ENCODE peak calls at places on chromosomes 7 and 10, in four cellular contexts. P, Z, F and Q are unnamed samples.

GRCh38 chr10:35542303-35542702 is 62.8 kb upstream of the GJD4 start:
- DNase-seq in P (no peak), Z (no peak), F (no peak), Q (no peak)

GRCh38 chr7:134184767-134185166 is 57.6 kb downstream of the LRGUK start:
- DNase-seq in F (peak; percentile 20), P (no peak), Z (no peak), Q (no peak)

GRCh38 chr7:117669818-117670217 is 190.0 kb downstream of the CFTR start:
- DNase-seq in Z (peak; percentile 24), F (no peak), P (no peak), Q (no peak)

GRCh38 chr10:50545846-50546245 is 77.9 kb downstream of the SGMS1 start:
- DNase-seq in P (no peak), F (no peak), Z (peak; percentile 48), Q (no peak)

GRCh38 chr10:79417266-79417665 is 28.2 kb downstream of the ZCCHC24 start:
- DNase-seq in P (no peak), Z (no peak), F (no peak), Q (no peak)

GRCh38 chr7:137475966-137476365 is 132.4 kb upstream of the PTN start:
- DNase-seq in F (no peak), Z (no peak), P (no peak), Q (no peak)

GRCh38 chr7:129381710-129382484 is 52.3 kb upstream of the STRIP2 start:
- DNase-seq in P (no peak), Z (no peak), F (no peak), Q (no peak)

GRCh38 chr10:88466786-88467185 is 116.3 kb downstream of the RNLS start:
- DNase-seq in Z (no peak), P (no peak), F (no peak), Q (no peak)

GRCh38 chr7:155868955-155869783 is 56.9 kb upstream of the SHH start:
- DNase-seq in P (no peak), F (no peak), Z (no peak), Q (no peak)

GRCh38 chr10:33248638-33249037 is 85.8 kb downstream of the NRP1 start:
- DNase-seq in P (no peak), F (peak; percentile 86), Z (peak; percentile 75), Q (no peak)

GRCh38 chr7:29878081-29878688 is 71.9 kb downstream of the WIPF3 start:
- DNase-seq in F (peak; percentile 68), P (no peak), Z (peak; percentile 55), Q (no peak)

GRCh38 chr10:64196638-64197315 is 675.6 kb downstream of the REEP3 start:
- DNase-seq in Z (no peak), F (no peak), P (no peak), Q (no peak)

GRCh38 chr10:26879744-26880143 is 19.0 kb upstream of the ABI1 start:
- DNase-seq in F (no peak), Z (no peak), P (no peak), Q (no peak)

GRCh38 chr10:50228672-50229071 is 22.6 kb downstream of the ASAH2 start:
- DNase-seq in F (no peak), P (no peak), Z (no peak), Q (no peak)

GRCh38 chr7:82594665-82595064 is 151.1 kb upstream of the CACNA2D1 start:
- DNase-seq in P (no peak), Z (no peak), F (no peak), Q (no peak)

GRCh38 chr7:50335795-50336754 is 31.6 kb downstream of the IKZF1 start:
- DNase-seq in F (no peak), P (no peak), Z (no peak), Q (no peak)

GRCh38 chr7:23618241-23618640 is 21.1 kb downstream of the CCDC126 start:
- DNase-seq in F (no peak), Z (no peak), P (no peak), Q (no peak)

GRCh38 chr7:108570146-108570755 is 577 bp downstream of the DNAJB9 start:
- DNase-seq in F (peak; percentile 42), P (peak; percentile 20), Z (peak; percentile 50), Q (peak; percentile 39)

GRCh38 chr10:77371848-77372247 is 265.8 kb downstream of the KCNMA1 start:
- DNase-seq in Z (no peak), P (no peak), F (no peak), Q (no peak)

GRCh38 chr10:106897631-106898161 is 266.8 kb downstream of the SORCS1 start:
- DNase-seq in P (no peak), Z (no peak), F (no peak), Q (no peak)

DNA sequence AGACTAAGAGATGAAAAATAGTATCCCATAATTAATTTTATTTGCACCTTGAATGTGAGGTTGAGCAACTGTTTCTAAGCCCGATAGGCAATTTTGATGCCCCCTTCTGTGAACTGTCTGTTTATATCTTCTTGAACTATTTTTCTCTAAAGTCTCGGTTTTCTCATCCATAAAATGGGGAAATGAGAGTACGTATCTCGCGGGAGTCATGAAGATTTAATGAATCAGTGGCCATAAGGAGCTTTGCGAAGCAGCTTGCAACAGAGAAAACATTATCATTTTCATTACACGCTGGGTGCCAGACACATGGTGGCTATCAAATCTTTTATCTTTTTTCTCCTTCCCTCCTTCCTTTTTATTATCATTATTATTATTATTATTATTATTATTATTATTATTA is 108.1 kb upstream of the CARD11 start:
- DNase-seq in P (no peak), Z (no peak), F (no peak), Q (no peak)
- H3K4me3 ChIP-seq in P (no peak overlapping the region), Z (no peak overlapping the region), F (no peak overlapping the region), Q (no peak overlapping the region)

GRCh38 chr7:11358637-11359036 is 385.0 kb downstream of the PHF14 start:
- DNase-seq in P (no peak), F (no peak), Z (no peak), Q (no peak)
- TF ChIP-seq CTCF in P (no peak), F (no peak), Z (no peak), Q (no peak)

GRCh38 chr10:3108033-3108432 is 40.7 kb downstream of the PFKP start:
- DNase-seq in Z (no peak), P (no peak), F (no peak), Q (no peak)
- H3K4me3 ChIP-seq in Z (no peak overlapping the region), P (no peak overlapping the region), F (no peak overlapping the region), Q (no peak overlapping the region)

DNA sequence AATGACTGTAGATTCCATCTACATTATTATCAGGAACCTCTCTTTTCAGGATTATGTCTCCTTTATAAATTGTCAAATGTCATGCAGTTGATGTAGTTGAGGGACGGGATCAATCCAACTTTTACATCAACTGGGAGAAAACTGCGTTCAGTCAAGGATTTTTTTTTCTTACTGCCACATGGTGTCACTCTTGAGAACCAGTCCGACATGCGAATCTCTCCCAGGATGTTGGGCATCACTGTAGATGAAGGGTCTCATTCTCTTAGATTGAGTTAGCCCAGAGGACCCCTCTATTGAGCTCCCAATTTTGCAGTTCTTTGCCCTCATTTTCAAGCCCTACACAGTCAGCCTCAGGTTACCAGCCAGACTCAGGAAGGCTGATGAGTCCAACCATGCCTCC is 120.3 kb upstream of the PTPRZ1 start:
- DNase-seq in F (no peak), Z (peak; percentile 43), P (no peak), Q (no peak)
- TF ChIP-seq CTCF in F (peak; percentile 59), Z (peak; percentile 47), P (no peak), Q (peak; percentile 46)

GRCh38 chr10:74077416-74077815 is 73.2 kb downstream of the AP3M1 start:
- DNase-seq in F (no peak), Z (no peak), P (no peak), Q (no peak)

GRCh38 chr10:74078037-74078436 is 72.6 kb downstream of the AP3M1 start:
- DNase-seq in F (peak; percentile 65), Z (no peak), P (no peak), Q (peak; percentile 89)

GRCh38 chr10:74079028-74079913 is 71.4 kb downstream of the AP3M1 start:
- DNase-seq in P (no peak), F (no peak), Z (peak; percentile 31), Q (no peak)

GRCh38 chr10:74075906-74076305 is 74.7 kb downstream of the AP3M1 start:
- DNase-seq in F (no peak), P (no peak), Z (no peak), Q (no peak)

DNA sequence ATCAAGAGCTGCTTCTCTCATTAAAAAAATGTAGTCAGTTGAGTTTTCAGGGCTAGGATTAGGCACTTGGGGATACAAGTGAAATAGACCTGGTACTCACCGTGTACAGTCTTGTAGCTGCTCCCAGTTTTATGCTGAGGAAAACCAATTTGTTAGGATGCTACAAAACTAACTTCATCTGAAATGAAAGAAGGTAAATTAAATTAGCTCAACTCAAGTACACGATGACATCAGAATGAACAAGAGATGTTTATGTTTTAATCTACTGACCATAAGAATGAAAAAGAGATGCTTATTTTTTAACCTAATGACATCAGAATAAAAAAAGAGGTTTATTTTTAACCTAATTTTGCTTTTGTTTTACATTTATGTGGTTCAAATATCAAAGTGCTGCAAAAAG is 73.7 kb downstream of the AP3M1 start:
- DNase-seq in F (no peak), Z (no peak), P (no peak), Q (no peak)
- H3K4me3 ChIP-seq in F (no peak overlapping the region), Z (no peak overlapping the region), P (no peak overlapping the region), Q (no peak overlapping the region)

DNA sequence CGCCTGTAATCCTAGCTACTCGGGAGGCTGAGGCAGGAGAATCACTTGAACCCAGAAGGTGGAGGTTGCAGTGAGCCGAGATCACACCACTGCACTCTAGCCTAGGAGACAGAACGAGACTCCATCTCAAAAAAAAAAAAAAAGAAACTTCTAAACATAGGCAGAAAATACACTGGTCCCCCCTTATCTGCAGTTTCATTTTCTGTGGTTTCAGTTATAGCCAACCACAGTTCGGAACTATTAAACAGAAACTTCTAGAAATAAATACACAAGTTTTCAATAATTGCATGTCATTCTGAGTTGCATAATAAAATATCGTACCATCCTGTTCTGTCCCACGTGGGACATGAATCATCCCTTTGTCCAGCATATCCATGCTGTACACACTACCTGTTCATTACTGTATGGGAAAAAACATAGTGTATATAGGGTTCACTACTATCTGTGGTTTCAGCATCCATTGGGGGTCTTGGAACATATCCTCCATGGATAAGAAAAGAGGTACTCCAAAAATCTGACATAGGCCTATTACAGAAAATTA is 8.0 kb downstream of the XRCC2 start:
- DNase-seq in Z (no peak), P (no peak), F (no peak), Q (no peak)
- TF ChIP-seq CTCF in Z (no peak), P (no peak), F (no peak), Q (no peak)

DNA sequence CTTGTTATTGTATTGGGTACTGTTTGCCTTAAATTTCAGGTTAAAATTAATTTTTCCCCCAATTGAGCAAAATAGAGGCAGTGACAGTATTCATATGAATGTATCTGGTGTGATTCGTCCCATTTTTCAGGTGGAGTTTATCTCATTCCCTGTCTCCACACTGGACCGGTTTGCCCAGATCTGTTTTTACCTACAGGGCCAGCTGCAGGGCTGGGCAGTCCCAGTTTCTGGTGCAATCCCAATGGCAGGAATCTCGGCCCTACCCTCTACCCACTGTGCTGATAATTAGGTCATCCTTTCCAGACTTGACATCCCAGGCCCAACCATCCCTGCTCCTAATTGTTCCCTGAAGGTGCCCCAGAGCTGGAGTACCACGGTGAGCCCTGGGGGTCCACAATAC is 49.8 kb upstream of the NFE2L3 start:
- DNase-seq in Z (no peak), F (no peak), P (no peak), Q (no peak)
- H3K4me3 ChIP-seq in Z (no peak overlapping the region), F (no peak overlapping the region), P (no peak overlapping the region), Q (no peak overlapping the region)